ENCODE peak calls at places on chromosomes 13 and 19, in seven cellular contexts. D is AG04450; C is AG10803; W is CD8-positive, alpha-beta T cell; J is progenitor cell of endocrine pancreas; K is endothelial cell; Q is A549. M is an unnamed sample.

GRCh38 chr13:44506251-44506650 is 69.9 kb downstream of the TSC22D1 start:
- DNase-seq in D (no peak), C (no peak), W (no peak), J (no peak), K (no peak), Q (no peak), M (no peak)

GRCh38 chr19:18397242-18398202 is at the start of gene LRRC25:
- DNase-seq in D (no peak), C (no peak), W (no peak), J (no peak), K (no peak), Q (no peak), M (peak)

GRCh38 chr13:109644956-109645355 is 141.4 kb downstream of the IRS2 start:
- DNase-seq in D (no peak), C (no peak), W (no peak), J (no peak), K (no peak), Q (no peak), M (no peak)

GRCh38 chr19:49064029-49064629 is 489 bp downstream of the NTF4 start:
- DNase-seq in D (no peak), C (no peak), W (no peak), J (no peak), K (no peak), Q (no peak), M (no peak)

GRCh38 chr13:67971291-67971690 is 741.2 kb upstream of the PCDH9 start:
- DNase-seq in D (no peak), C (no peak), W (no peak), J (no peak), K (no peak), Q (no peak), M (no peak)

GRCh38 chr13:75769141-75769905 is 133.2 kb downstream of the LMO7 start:
- DNase-seq in D (no peak), C (peak), W (no peak), J (no peak), K (no peak), Q (no peak), M (no peak)

GRCh38 chr13:107866666-107867623 is 348.4 kb downstream of the LIG4 start:
- DNase-seq in D (no peak), C (peak), W (no peak), J (peak), K (peak), Q (no peak), M (no peak)

GRCh38 chr13:42048625-42049453 is at the start of gene DGKH:
- DNase-seq in D (no peak), C (peak), W (peak), J (peak), K (peak), Q (peak), M (peak)

GRCh38 chr13:105616313-105617075 is 919.0 kb downstream of the EFNB2 start:
- DNase-seq in D (no peak), C (no peak), W (no peak), J (no peak), K (no peak), Q (no peak), M (no peak)

GRCh38 chr19:42021185-42021584 is 27.2 kb upstream of the ATP1A3 start:
- DNase-seq in D (no peak), C (no peak), W (no peak), J (no peak), K (no peak), Q (no peak), M (no peak)

GRCh38 chr19:23525265-23525862 is 130.1 kb upstream of the ZNF91 start:
- DNase-seq in D (no peak), C (no peak), W (no peak), J (no peak), K (no peak), Q (no peak), M (no peak)

GRCh38 chr13:35866801-35867200 is 264.4 kb downstream of the DCLK1 start:
- DNase-seq in D (no peak), C (no peak), W (no peak), J (no peak), K (no peak), Q (no peak), M (no peak)

GRCh38 chr19:42261763-42262162 is 6.8 kb upstream of the ERF start:
- DNase-seq in D (no peak), C (no peak), W (no peak), J (no peak), K (no peak), Q (no peak), M (no peak)

DNA sequence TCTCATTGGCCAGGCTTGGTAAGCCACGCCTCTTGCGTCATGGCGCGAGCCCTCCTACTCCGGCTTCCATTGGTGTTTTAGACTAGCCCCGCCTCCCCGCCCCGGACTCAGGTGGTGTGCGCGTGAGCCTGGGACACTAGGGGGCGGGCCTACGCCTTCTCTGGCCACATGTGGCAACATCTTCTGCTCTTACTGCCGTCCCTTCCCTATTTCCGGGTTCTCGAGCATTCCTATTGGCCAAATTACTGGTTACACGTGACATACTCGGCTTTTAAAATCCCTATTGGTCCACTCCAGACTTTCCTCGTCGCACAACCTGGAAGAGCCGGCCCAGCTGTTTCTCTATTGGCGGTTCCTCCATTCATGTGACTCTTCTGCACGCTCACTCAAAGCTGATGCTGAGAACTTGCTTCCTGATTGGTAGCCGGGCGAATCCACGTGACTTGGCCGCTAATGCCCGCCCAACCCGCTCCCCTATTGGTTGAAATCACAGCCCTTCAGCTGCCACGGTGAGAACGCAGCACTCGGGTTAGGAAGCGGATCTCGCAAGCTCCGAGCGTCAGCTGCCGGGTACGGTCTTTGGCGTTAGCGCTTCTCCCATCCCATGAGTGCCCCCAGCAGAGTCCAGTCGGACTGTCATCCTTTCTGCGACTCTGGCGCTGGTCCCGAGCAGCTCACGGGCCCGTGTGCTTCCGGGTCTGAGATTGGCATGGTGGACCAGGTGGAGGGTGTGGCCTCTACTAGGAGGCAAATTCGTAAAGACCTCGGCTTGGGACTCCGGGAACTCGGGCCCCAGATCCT is at the start of gene BLOC1S3:
- DNase-seq in D (peak), C (peak), W (peak), J (peak), K (peak), Q (peak), M (peak)
- TF ChIP-seq CTCF in D (peak), C (peak), W (no peak), J (peak), K (peak), Q (no peak), M (peak)

GRCh38 chr13:20869540-20869939 is 33.0 kb downstream of the XPO4 start:
- DNase-seq in D (no peak), C (peak), W (no peak), J (no peak), K (no peak), Q (no peak), M (no peak)
- TF ChIP-seq CTCF in D (peak), C (peak), W (no peak), J (peak), K (no peak), Q (no peak), M (no peak)

GRCh38 chr13:111531505-111531904 is 211.1 kb downstream of the TEX29 start:
- DNase-seq in D (no peak), C (peak), W (no peak), J (no peak), K (no peak), Q (no peak), M (no peak)
- TF ChIP-seq CTCF in D (no peak), C (no peak), W (no peak), J (peak), K (no peak), Q (no peak), M (no peak)

GRCh38 chr19:45901912-45902650 is at the start of gene MYPOP:
- DNase-seq in D (no peak), C (no peak), W (no peak), J (no peak), K (no peak), Q (no peak), M (no peak)
- TF ChIP-seq CTCF in D (no peak), C (no peak), W (no peak), J (no peak), K (no peak), Q (no peak), M (no peak)